ENCODE peak calls at places on chromosome 13, in five cellular contexts. B is fibroblast of lung, E is GM23338, R is hepatocyte, C is IMR-90. V is an unnamed sample. For H3K27me3, H3K4me1 and H4K20me1, the result is how much of the 10 kb centered on the place peaks cover.

GRCh38 chr13:44159633-44160279 is 213.9 kb upstream of the SERP2 start:
- DNase-seq in B (no peak), E (no peak), R (no peak), C (no peak), V (no peak)

GRCh38 chr13:42039946-42040729 is 8.3 kb upstream of the DGKH start:
- DNase-seq in B (peak), E (peak), R (peak), C (peak), V (peak)

GRCh38 chr13:51519839-51520238 is 64.4 kb upstream of the WDFY2 start:
- DNase-seq in B (peak), E (no peak), R (no peak), C (peak), V (no peak)

GRCh38 chr13:113182046-113182445 is 23.6 kb downstream of the PROZ start:
- DNase-seq in B (peak), E (no peak), R (no peak), C (no peak), V (no peak)

GRCh38 chr13:48567521-48568331 is 34.8 kb upstream of the RCBTB2 start:
- DNase-seq in B (peak), E (no peak), R (peak), C (no peak), V (peak)

GRCh38 chr13:64855506-64855905 is 2374.6 kb downstream of the PCDH9 start:
- DNase-seq in B (peak), E (no peak), R (peak), C (peak), V (no peak)

GRCh38 chr13:80011448-80012212 is 329.3 kb downstream of the SPRY2 start:
- DNase-seq in B (no peak), E (no peak), R (no peak), C (no peak), V (no peak)

GRCh38 chr13:75938811-75939525 is 302.8 kb downstream of the LMO7 start:
- DNase-seq in B (peak), E (no peak), R (no peak), C (peak), V (no peak)

GRCh38 chr13:112690242-112690943 is 555 bp downstream of the ATP11A start:
- DNase-seq in B (peak), E (peak), R (peak), C (peak), V (peak)

GRCh38 chr13:92303428-92303827 is 905.0 kb downstream of the GPC5 start:
- DNase-seq in B (peak), E (no peak), R (peak), C (peak), V (peak)

GRCh38 chr13:33487575-33488243 is 202.2 kb upstream of the STARD13 start:
- DNase-seq in B (peak), E (peak), R (peak), C (peak), V (peak)

GRCh38 chr13:52786747-52787146 is 47.1 kb upstream of the CNMD start:
- DNase-seq in B (no peak), E (no peak), R (no peak), C (no peak), V (no peak)
- H3K27me3 ChIP-seq in B (under half), E (under half), R (under half), C (under half), V (under half)

GRCh38 chr13:110280231-110280813 is 26.6 kb downstream of the COL4A1 start:
- DNase-seq in B (no peak), E (no peak), R (no peak), C (no peak), V (no peak)

GRCh38 chr13:110279684-110280083 is 27.3 kb downstream of the COL4A1 start:
- DNase-seq in B (no peak), E (no peak), R (no peak), C (no peak), V (no peak)

GRCh38 chr13:110281736-110282135 is 25.2 kb downstream of the COL4A1 start:
- DNase-seq in B (no peak), E (no peak), R (no peak), C (no peak), V (no peak)

GRCh38 chr13:110282316-110282841 is 24.6 kb downstream of the COL4A1 start:
- DNase-seq in B (no peak), E (no peak), R (no peak), C (no peak), V (no peak)

DNA sequence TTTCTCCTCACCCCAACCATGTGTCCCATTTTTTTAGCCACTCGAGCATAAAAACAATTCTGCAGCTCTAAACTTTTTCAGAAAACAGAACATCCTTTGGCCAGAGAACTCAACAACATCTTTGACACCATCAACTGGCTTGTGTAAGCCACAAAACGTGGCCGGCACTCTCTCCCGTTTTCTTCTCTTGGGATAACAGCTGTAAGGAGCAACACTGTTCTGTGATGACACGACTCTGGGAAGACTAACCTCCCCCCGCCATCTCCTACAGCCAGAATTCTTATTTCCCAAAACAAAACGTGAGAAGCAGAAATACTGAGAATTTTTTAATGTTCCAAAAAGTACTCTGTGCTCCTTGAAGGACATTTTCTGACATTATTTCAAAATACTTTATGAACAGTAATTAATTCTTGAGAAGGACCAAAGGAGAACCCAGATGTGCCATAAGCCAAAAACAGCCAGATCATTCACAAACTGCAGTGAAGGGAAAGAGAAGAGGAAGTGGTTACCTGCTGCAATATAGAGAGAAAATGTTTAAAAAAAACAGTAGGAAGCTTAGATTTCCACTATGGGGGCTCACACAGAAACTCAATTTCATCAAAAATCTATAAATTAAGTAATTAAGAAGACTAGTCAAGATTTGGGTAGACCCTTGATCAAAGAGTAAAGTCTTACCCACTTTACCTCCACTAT is 25.8 kb downstream of the COL4A1 start:
- DNase-seq in B (no peak), E (no peak), R (no peak), C (no peak), V (no peak)
- H3K4me1 ChIP-seq in B (under half), E (under half), R (under half), C (under half), V (under half)

GRCh38 chr13:106530907-106531520 is 4.4 kb downstream of the EFNB2 start:
- DNase-seq in B (no peak), E (no peak), R (no peak), C (no peak), V (no peak)
- H4K20me1 ChIP-seq in B (under half), E (under half), R (under half), C (under half), V (under half)

GRCh38 chr13:50136678-50137077 is 121.4 kb downstream of the KCNRG start:
- DNase-seq in B (no peak), E (no peak), R (no peak), C (no peak), V (no peak)
- H3K27me3 ChIP-seq in B (under half), E (half or more), R (under half), C (under half), V (under half)

GRCh38 chr13:98510156-98510509 is 66.8 kb downstream of the STK24 start:
- DNase-seq in B (no peak), E (no peak), R (no peak), C (no peak), V (no peak)
- H3K4me1 ChIP-seq in B (under half), E (under half), R (under half), C (under half), V (under half)